ENCODE peak calls at places on chromosomes 11 and 22, in four cellular contexts. N is central memory CD8-positive, alpha-beta T cell; G is Calu3; T is fibroblast of pulmonary artery. Q is an unnamed sample.

GRCh38 chr11:44785856-44786606 is 59.3 kb downstream of the TSPAN18 start:
- DNase-seq in N (no peak), G (peak; percentile 22), T (no peak), Q (no peak)

GRCh38 chr11:44709281-44709562 is 17.5 kb upstream of the TSPAN18 start:
- DNase-seq in N (no peak), G (peak; percentile 47), T (no peak), Q (no peak)

GRCh38 chr11:134471341-134472187 is 59.5 kb upstream of the B3GAT1 start:
- DNase-seq in N (no peak), G (no peak), T (no peak), Q (no peak)

GRCh38 chr11:70046089-70046488 is 32.0 kb upstream of the ANO1 start:
- DNase-seq in N (no peak), G (no peak), T (no peak), Q (no peak)

GRCh38 chr11:47305734-47306483 is 36.0 kb downstream of the MADD start:
- DNase-seq in N (no peak), G (no peak), T (no peak), Q (no peak)

GRCh38 chr11:33987975-33988580 is 63.5 kb upstream of the CAPRIN1 start:
- DNase-seq in N (peak; percentile 49), G (peak; percentile 72), T (peak; percentile 92), Q (no peak)

GRCh38 chr11:34625576-34625975 is 4.7 kb downstream of the EHF start:
- DNase-seq in N (no peak), G (no peak), T (no peak), Q (no peak)

GRCh38 chr22:46596819-46597218 is 23.4 kb upstream of the GRAMD4 start:
- DNase-seq in N (no peak), G (peak; percentile 93), T (no peak), Q (peak; percentile 87)

GRCh38 chr11:9385288-9385902 is 943 bp downstream of the IPO7 start:
- DNase-seq in N (no peak), G (no peak), T (no peak), Q (peak; percentile 4)

GRCh38 chr11:34192481-34193401 is 87.3 kb downstream of the NAT10 start:
- DNase-seq in N (no peak), G (peak; percentile 60), T (peak; percentile 88), Q (no peak)

GRCh38 chr11:110381214-110381613 is 48.5 kb upstream of the FDX1 start:
- DNase-seq in N (no peak), G (no peak), T (no peak), Q (no peak)

GRCh38 chr11:74819400-74819799 is 70.8 kb downstream of the RNF169 start:
- DNase-seq in N (no peak), G (no peak), T (peak; percentile 49), Q (no peak)

GRCh38 chr11:105109855-105110750 is 29.5 kb downstream of the CARD18 start:
- DNase-seq in N (no peak), G (no peak), T (peak; percentile 83), Q (no peak)

GRCh38 chr22:49735411-49736311 is 92.0 kb downstream of the BRD1 start:
- DNase-seq in N (no peak), G (no peak), T (peak; percentile 8), Q (no peak)

GRCh38 chr22:37024339-37025157 is 5.0 kb downstream of the MPST start:
- DNase-seq in N (no peak), G (no peak), T (no peak), Q (no peak)

GRCh38 chr22:24205438-24206189 is 24.3 kb downstream of the SUSD2 start:
- DNase-seq in N (no peak), G (no peak), T (no peak), Q (no peak)

Q was measured in NCI-H510A.